ENCODE peak calls at places on chromosomes 6 and 20, in eight cellular contexts. S is uterus; T is SW480; Y is activated T-helper 1 cell treated with anti-CD3 and anti-CD28 coated beads, Interleukin-2, amount 50 U/mL, for 16 hours; F is cardiac muscle cell; P is stimulated activated CD4-positive, alpha-beta T cell treated with anti-CD3 and anti-CD28 coated beads, TNF-alpha, amount 100 ng/mL, for 4 hours; K is stimulated activated naive CD4-positive, alpha-beta T cell; B is heart left ventricle. E is an unnamed sample.

GRCh38 chr6:30810813-30811329 is 66.5 kb upstream of the IER3 start:
- DNase-seq in S (no peak), T (peak; percentile 98), Y (no peak), F (no peak), P (no peak), K (no peak), B (no peak), E (no peak)

GRCh38 chr20:10350188-10350842 is 83.7 kb downstream of the MKKS start:
- DNase-seq in S (no peak), T (no peak), Y (no peak), F (no peak), P (no peak), K (no peak), B (no peak), E (no peak)

GRCh38 chr20:12053348-12053747 is 135.7 kb downstream of the BTBD3 start:
- DNase-seq in S (no peak), T (peak; percentile 60), Y (no peak), F (peak; percentile 30), P (no peak), K (no peak), B (no peak), E (no peak)

GRCh38 chr6:169069361-169069760 is 184.3 kb downstream of the THBS2 start:
- DNase-seq in S (no peak), T (no peak), Y (no peak), F (no peak), P (no peak), K (no peak), B (no peak), E (no peak)

GRCh38 chr20:1402149-1402548 is 9.3 kb upstream of the FKBP1A start:
- DNase-seq in S (no peak), T (peak; percentile 59), Y (no peak), F (no peak), P (no peak), K (no peak), B (no peak), E (no peak)

GRCh38 chr6:24600903-24601302 is 45.1 kb downstream of the KIAA0319 start:
- DNase-seq in S (no peak), T (no peak), Y (no peak), F (no peak), P (no peak), K (no peak), B (no peak), E (peak; percentile 57)

GRCh38 chr6:170134077-170135040 is 156.5 kb downstream of the DLL1 start:
- DNase-seq in S (no peak), T (no peak), Y (no peak), F (no peak), P (no peak), K (no peak), B (no peak), E (no peak)

GRCh38 chr20:62316331-62317166 is 13.8 kb downstream of the ADRM1 start:
- DNase-seq in S (no peak), T (no peak), Y (no peak), F (no peak), P (no peak), K (no peak), B (no peak), E (no peak)

GRCh38 chr20:47970282-47970903 is 185.1 kb upstream of the SULF2 start:
- DNase-seq in S (no peak), T (peak; percentile 66), Y (no peak), F (no peak), P (no peak), K (no peak), B (no peak), E (no peak)

GRCh38 chr6:6775074-6775473 is 186.6 kb downstream of the LY86 start:
- DNase-seq in S (no peak), T (no peak), Y (no peak), F (no peak), P (no peak), K (no peak), B (no peak), E (no peak)

GRCh38 chr6:10316327-10316726 is 98.5 kb downstream of the TFAP2A start:
- DNase-seq in S (no peak), T (peak; percentile 68), Y (no peak), F (no peak), P (no peak), K (no peak), B (no peak), E (peak; percentile 88)

GRCh38 chr20:24829649-24830370 is 119.3 kb upstream of the CST7 start:
- DNase-seq in S (no peak), T (no peak), Y (no peak), F (no peak), P (no peak), K (no peak), B (no peak), E (no peak)